ENCODE peak calls at places on chromosome 16, in six cellular contexts. One of them, this sample, is unnamed.

GRCh38 chr16:55735120-55735781 is 79.5 kb downstream of the SLC6A2 start:
- DNase-seq in skeletal muscle cell: no peak
- DNase-seq in activated naive CD4-positive, alpha-beta T cell treated with anti-CD3 and anti-CD28 coated beads for 36 hours: no peak
- DNase-seq in cardiac fibroblast: no peak
- DNase-seq in tibial nerve: no peak
- DNase-seq in T follicular helper cell: no peak
- DNase-seq in this sample: no peak

GRCh38 chr16:24035127-24035842 is 199.5 kb downstream of the PRKCB start:
- DNase-seq in cardiac fibroblast: no peak
- DNase-seq in tibial nerve: no peak
- DNase-seq in skeletal muscle cell: no peak
- DNase-seq in T follicular helper cell: peak; percentile 28
- DNase-seq in activated naive CD4-positive, alpha-beta T cell treated with anti-CD3 and anti-CD28 coated beads for 36 hours: peak; percentile 15
- DNase-seq in this sample: no peak

GRCh38 chr16:49811630-49812334 is 44.1 kb downstream of the ZNF423 start:
- DNase-seq in activated naive CD4-positive, alpha-beta T cell treated with anti-CD3 and anti-CD28 coated beads for 36 hours: no peak
- DNase-seq in skeletal muscle cell: peak; percentile 11
- DNase-seq in cardiac fibroblast: peak; percentile 45
- DNase-seq in tibial nerve: no peak
- DNase-seq in T follicular helper cell: no peak
- DNase-seq in this sample: no peak

GRCh38 chr16:67475051-67475450 is 5.9 kb downstream of the ATP6V0D1 start:
- DNase-seq in activated naive CD4-positive, alpha-beta T cell treated with anti-CD3 and anti-CD28 coated beads for 36 hours: no peak
- DNase-seq in cardiac fibroblast: no peak
- DNase-seq in T follicular helper cell: no peak
- DNase-seq in tibial nerve: no peak
- DNase-seq in skeletal muscle cell: no peak
- DNase-seq in this sample: no peak

GRCh38 chr16:31452631-31453106 is 6.6 kb upstream of the ARMC5 start:
- DNase-seq in T follicular helper cell: no peak
- DNase-seq in cardiac fibroblast: peak; percentile 93
- DNase-seq in activated naive CD4-positive, alpha-beta T cell treated with anti-CD3 and anti-CD28 coated beads for 36 hours: no peak
- DNase-seq in skeletal muscle cell: peak; percentile 83
- DNase-seq in tibial nerve: no peak
- DNase-seq in this sample: no peak

GRCh38 chr16:31344712-31345111 is 10.3 kb upstream of the ITGAX start:
- DNase-seq in T follicular helper cell: no peak
- DNase-seq in skeletal muscle cell: no peak
- DNase-seq in activated naive CD4-positive, alpha-beta T cell treated with anti-CD3 and anti-CD28 coated beads for 36 hours: no peak
- DNase-seq in cardiac fibroblast: no peak
- DNase-seq in tibial nerve: no peak
- DNase-seq in this sample: no peak

GRCh38 chr16:57623251-57624043 is 5.0 kb upstream of the ADGRG1 start:
- DNase-seq in activated naive CD4-positive, alpha-beta T cell treated with anti-CD3 and anti-CD28 coated beads for 36 hours: no peak
- DNase-seq in tibial nerve: peak; percentile 49
- DNase-seq in T follicular helper cell: no peak
- DNase-seq in skeletal muscle cell: no peak
- DNase-seq in cardiac fibroblast: peak; percentile 85
- DNase-seq in this sample: peak; percentile 46

GRCh38 chr16:82031116-82032084 is 3.7 kb upstream of the HSD17B2 start:
- DNase-seq in skeletal muscle cell: peak; percentile 16
- DNase-seq in cardiac fibroblast: peak; percentile 68
- DNase-seq in activated naive CD4-positive, alpha-beta T cell treated with anti-CD3 and anti-CD28 coated beads for 36 hours: no peak
- DNase-seq in T follicular helper cell: no peak
- DNase-seq in tibial nerve: no peak
- DNase-seq in this sample: peak; percentile 77

GRCh38 chr16:1347286-1347855 is 4.3 kb downstream of the TSR3 start:
- DNase-seq in skeletal muscle cell: no peak
- DNase-seq in tibial nerve: no peak
- DNase-seq in cardiac fibroblast: no peak
- DNase-seq in T follicular helper cell: no peak
- DNase-seq in activated naive CD4-positive, alpha-beta T cell treated with anti-CD3 and anti-CD28 coated beads for 36 hours: no peak
- DNase-seq in this sample: no peak

GRCh38 chr16:27286446-27286845 is 17.9 kb upstream of the NSMCE1 start:
- DNase-seq in T follicular helper cell: no peak
- DNase-seq in activated naive CD4-positive, alpha-beta T cell treated with anti-CD3 and anti-CD28 coated beads for 36 hours: no peak
- DNase-seq in skeletal muscle cell: peak; percentile 85
- DNase-seq in cardiac fibroblast: peak; percentile 94
- DNase-seq in tibial nerve: no peak
- DNase-seq in this sample: no peak

GRCh38 chr16:82241469-82242052 is 71.5 kb upstream of the MPHOSPH6 start:
- DNase-seq in cardiac fibroblast: no peak
- DNase-seq in T follicular helper cell: no peak
- DNase-seq in skeletal muscle cell: no peak
- DNase-seq in tibial nerve: no peak
- DNase-seq in activated naive CD4-positive, alpha-beta T cell treated with anti-CD3 and anti-CD28 coated beads for 36 hours: no peak
- DNase-seq in this sample: no peak

GRCh38 chr16:19524356-19524865 is 669 bp downstream of the CCP110 start:
- DNase-seq in cardiac fibroblast: no peak
- DNase-seq in tibial nerve: no peak
- DNase-seq in activated naive CD4-positive, alpha-beta T cell treated with anti-CD3 and anti-CD28 coated beads for 36 hours: peak; percentile 11
- DNase-seq in T follicular helper cell: no peak
- DNase-seq in skeletal muscle cell: no peak
- DNase-seq in this sample: no peak

GRCh38 chr16:4260360-4260759 is 12.5 kb downstream of the TFAP4 start:
- DNase-seq in T follicular helper cell: no peak
- DNase-seq in cardiac fibroblast: no peak
- DNase-seq in tibial nerve: no peak
- DNase-seq in skeletal muscle cell: no peak
- DNase-seq in activated naive CD4-positive, alpha-beta T cell treated with anti-CD3 and anti-CD28 coated beads for 36 hours: no peak
- DNase-seq in this sample: no peak

GRCh38 chr16:70696952-70697600 is 11.2 kb upstream of the MTSS2 start:
- DNase-seq in skeletal muscle cell: no peak
- DNase-seq in T follicular helper cell: no peak
- DNase-seq in tibial nerve: no peak
- DNase-seq in cardiac fibroblast: no peak
- DNase-seq in activated naive CD4-positive, alpha-beta T cell treated with anti-CD3 and anti-CD28 coated beads for 36 hours: peak; percentile 52
- DNase-seq in this sample: no peak

GRCh38 chr16:8892101-8892575 is 10.0 kb downstream of the LITAFD start:
- DNase-seq in T follicular helper cell: no peak
- DNase-seq in skeletal muscle cell: no peak
- DNase-seq in tibial nerve: peak; percentile 13
- DNase-seq in cardiac fibroblast: no peak
- DNase-seq in activated naive CD4-positive, alpha-beta T cell treated with anti-CD3 and anti-CD28 coated beads for 36 hours: no peak
- DNase-seq in this sample: no peak

GRCh38 chr16:1019934-1020305 is 38.4 kb downstream of the SOX8 start:
- DNase-seq in cardiac fibroblast: peak; percentile 22
- DNase-seq in T follicular helper cell: no peak
- DNase-seq in activated naive CD4-positive, alpha-beta T cell treated with anti-CD3 and anti-CD28 coated beads for 36 hours: no peak
- DNase-seq in tibial nerve: no peak
- DNase-seq in skeletal muscle cell: no peak
- DNase-seq in this sample: no peak

GRCh38 chr16:2296662-2297505 is 29.0 kb upstream of the RNPS1 start:
- DNase-seq in activated naive CD4-positive, alpha-beta T cell treated with anti-CD3 and anti-CD28 coated beads for 36 hours: peak; percentile 44
- DNase-seq in skeletal muscle cell: peak; percentile 1
- DNase-seq in T follicular helper cell: no peak
- DNase-seq in cardiac fibroblast: peak; percentile 40
- DNase-seq in tibial nerve: no peak
- DNase-seq in this sample: peak; percentile 33

GRCh38 chr16:31010539-31010938 is at the start of gene STX1B:
- DNase-seq in T follicular helper cell: peak; percentile 41
- DNase-seq in skeletal muscle cell: no peak
- DNase-seq in cardiac fibroblast: no peak
- DNase-seq in tibial nerve: no peak
- DNase-seq in activated naive CD4-positive, alpha-beta T cell treated with anti-CD3 and anti-CD28 coated beads for 36 hours: peak; percentile 66
- DNase-seq in this sample: peak; percentile 35

GRCh38 chr16:28092721-28093382 is 29.3 kb upstream of the GSG1L start:
- DNase-seq in skeletal muscle cell: no peak
- DNase-seq in T follicular helper cell: no peak
- DNase-seq in tibial nerve: no peak
- DNase-seq in cardiac fibroblast: no peak
- DNase-seq in activated naive CD4-positive, alpha-beta T cell treated with anti-CD3 and anti-CD28 coated beads for 36 hours: no peak
- DNase-seq in this sample: no peak

GRCh38 chr16:88505405-88506082 is 52.5 kb downstream of the ZFPM1 start:
- DNase-seq in tibial nerve: no peak
- DNase-seq in cardiac fibroblast: peak; percentile 18
- DNase-seq in T follicular helper cell: peak; percentile 63
- DNase-seq in skeletal muscle cell: no peak
- DNase-seq in activated naive CD4-positive, alpha-beta T cell treated with anti-CD3 and anti-CD28 coated beads for 36 hours: peak; percentile 76
- DNase-seq in this sample: peak; percentile 76

GRCh38 chr16:87791295-87792204 is 25.8 kb upstream of the KLHDC4 start:
- DNase-seq in skeletal muscle cell: no peak
- DNase-seq in activated naive CD4-positive, alpha-beta T cell treated with anti-CD3 and anti-CD28 coated beads for 36 hours: no peak
- DNase-seq in T follicular helper cell: no peak
- DNase-seq in tibial nerve: no peak
- DNase-seq in cardiac fibroblast: no peak
- DNase-seq in this sample: no peak

GRCh38 chr16:85983606-85984005 is 84.6 kb downstream of the IRF8 start:
- DNase-seq in activated naive CD4-positive, alpha-beta T cell treated with anti-CD3 and anti-CD28 coated beads for 36 hours: no peak
- DNase-seq in T follicular helper cell: no peak
- DNase-seq in skeletal muscle cell: no peak
- DNase-seq in cardiac fibroblast: no peak
- DNase-seq in tibial nerve: no peak
- DNase-seq in this sample: no peak

GRCh38 chr16:89446136-89446974 is 44.0 kb downstream of the ANKRD11 start:
- DNase-seq in tibial nerve: no peak
- DNase-seq in activated naive CD4-positive, alpha-beta T cell treated with anti-CD3 and anti-CD28 coated beads for 36 hours: peak; percentile 38
- DNase-seq in T follicular helper cell: no peak
- DNase-seq in skeletal muscle cell: no peak
- DNase-seq in cardiac fibroblast: no peak
- DNase-seq in this sample: no peak

GRCh38 chr16:23134274-23134673 is 15.0 kb downstream of the USP31 start:
- DNase-seq in cardiac fibroblast: peak; percentile 77
- DNase-seq in tibial nerve: no peak
- DNase-seq in activated naive CD4-positive, alpha-beta T cell treated with anti-CD3 and anti-CD28 coated beads for 36 hours: no peak
- DNase-seq in skeletal muscle cell: no peak
- DNase-seq in T follicular helper cell: no peak
- DNase-seq in this sample: no peak

GRCh38 chr16:50644730-50645129 is 36.4 kb downstream of the SNX20 start:
- DNase-seq in cardiac fibroblast: peak; percentile 63
- DNase-seq in activated naive CD4-positive, alpha-beta T cell treated with anti-CD3 and anti-CD28 coated beads for 36 hours: peak; percentile 67
- DNase-seq in skeletal muscle cell: no peak
- DNase-seq in T follicular helper cell: no peak
- DNase-seq in tibial nerve: no peak
- DNase-seq in this sample: no peak

GRCh38 chr16:86952769-86953168 is 364.4 kb downstream of the C16orf95 start:
- DNase-seq in skeletal muscle cell: no peak
- DNase-seq in T follicular helper cell: no peak
- DNase-seq in activated naive CD4-positive, alpha-beta T cell treated with anti-CD3 and anti-CD28 coated beads for 36 hours: no peak
- DNase-seq in tibial nerve: no peak
- DNase-seq in cardiac fibroblast: no peak
- DNase-seq in this sample: no peak

GRCh38 chr16:19167710-19168172 is 299 bp upstream of the SYT17 start:
- DNase-seq in skeletal muscle cell: no peak
- DNase-seq in T follicular helper cell: no peak
- DNase-seq in cardiac fibroblast: peak; percentile 70
- DNase-seq in tibial nerve: no peak
- DNase-seq in activated naive CD4-positive, alpha-beta T cell treated with anti-CD3 and anti-CD28 coated beads for 36 hours: peak; percentile 36
- DNase-seq in this sample: peak; percentile 80

GRCh38 chr16:80875616-80876015 is 71.2 kb upstream of the CDYL2 start:
- DNase-seq in cardiac fibroblast: peak; percentile 2
- DNase-seq in tibial nerve: no peak
- DNase-seq in activated naive CD4-positive, alpha-beta T cell treated with anti-CD3 and anti-CD28 coated beads for 36 hours: no peak
- DNase-seq in T follicular helper cell: no peak
- DNase-seq in skeletal muscle cell: no peak
- DNase-seq in this sample: no peak